ENCODE peak calls at places on chromosomes 7 and 10, in six cellular contexts. O is left ventricle myocardium superior; N is NCI-H460; R is activated CD4-positive, alpha-beta T cell treated with anti-CD3 and anti-CD28 coated beads, Interleukin-2, amount 50 U/mL, for 24 hours; T is lung; A is heart left ventricle. J is an unnamed sample.

GRCh38 chr10:97434055-97434454 is 8.1 kb downstream of the PGAM1 start:
- DNase-seq in R (no peak), O (no peak), A (no peak), T (no peak), N (no peak), J (no peak)

GRCh38 chr7:71308105-71308504 is 176.2 kb downstream of the GALNT17 start:
- DNase-seq in T (no peak), N (no peak), O (peak), A (peak), R (no peak), J (no peak)

GRCh38 chr10:108180883-108181282 is 1016.4 kb upstream of the SORCS1 start:
- DNase-seq in O (no peak), N (no peak), T (no peak), A (no peak), R (no peak), J (no peak)

GRCh38 chr10:122122493-122122892 is 133.5 kb downstream of the TACC2 start:
- DNase-seq in O (no peak), R (no peak), A (no peak), T (no peak), N (no peak), J (no peak)

GRCh38 chr7:2412587-2413201 is 9.3 kb downstream of the CHST12 start:
- DNase-seq in N (no peak), A (no peak), T (no peak), R (no peak), O (no peak), J (no peak)

GRCh38 chr7:1358376-1359050 is 100.8 kb downstream of the MICALL2 start:
- DNase-seq in T (no peak), R (no peak), N (no peak), O (no peak), A (no peak), J (no peak)

GRCh38 chr10:86486856-86487255 is 34.7 kb downstream of the WAPL start:
- DNase-seq in N (no peak), T (no peak), R (no peak), O (no peak), A (no peak), J (no peak)

GRCh38 chr7:108413782-108414492 is 42.3 kb downstream of the NRCAM start:
- DNase-seq in A (no peak), R (no peak), T (no peak), N (peak), O (no peak), J (no peak)

GRCh38 chr10:22753786-22754185 is 39.4 kb upstream of the PIP4K2A start:
- DNase-seq in A (no peak), N (no peak), R (no peak), O (no peak), T (no peak), J (no peak)

GRCh38 chr7:93646538-93646937 is 72.0 kb upstream of the CALCR start:
- DNase-seq in R (no peak), A (no peak), T (no peak), O (no peak), N (no peak), J (no peak)

GRCh38 chr7:36474283-36475010 is 84.8 kb downstream of the ANLN start:
- DNase-seq in N (no peak), O (no peak), T (no peak), A (no peak), R (no peak), J (no peak)